ENCODE peak calls at places on chromosome 14, in seven cellular contexts. N is neural progenitor cell; H is stimulated activated CD4-positive, alpha-beta T cell treated with anti-CD3 and anti-CD28 coated beads, Interleukin-2, amount 100 ng/mL, for 48 hours; T is midbrain; V is kidney glomerular epithelial cell; W is fibroblast of pulmonary artery; E is CD4-positive, CD25-positive, alpha-beta regulatory T cell. M is an unnamed sample.

GRCh38 chr14:77544571-77544970 is 46.0 kb upstream of the ISM2 start:
- DNase-seq in N (no peak), H (no peak), W (peak), T (no peak), V (no peak), E (no peak), M (peak)

GRCh38 chr14:21990116-21990515 is 316.5 kb upstream of the OR4E1 start:
- DNase-seq in H (no peak), T (peak), N (peak), W (peak), E (no peak), V (peak), M (no peak)

GRCh38 chr14:87615822-87616679 is 376.9 kb downstream of the GALC start:
- DNase-seq in T (peak), E (no peak), H (peak), W (peak), V (peak), N (peak), M (no peak)

GRCh38 chr14:99968156-99968920 is 96.9 kb upstream of the EVL start:
- DNase-seq in H (no peak), T (no peak), V (peak), N (no peak), E (no peak), W (peak), M (no peak)

GRCh38 chr14:36604757-36605505 is 22.5 kb upstream of the NKX2-8 start:
- DNase-seq in E (no peak), T (peak), W (peak), V (peak), H (peak), N (peak), M (peak)

GRCh38 chr14:59306775-59307174 is 118.3 kb downstream of the DAAM1 start:
- DNase-seq in V (no peak), E (no peak), T (no peak), H (no peak), N (no peak), W (peak), M (peak)

GRCh38 chr14:102993523-102993922 is 63.8 kb downstream of the CDC42BPB start:
- DNase-seq in E (no peak), H (no peak), N (no peak), T (no peak), W (peak), V (peak), M (peak)

GRCh38 chr14:105249175-105250007 is 1.1 kb downstream of the BTBD6 start:
- DNase-seq in E (no peak), T (peak), N (peak), H (no peak), V (no peak), W (peak), M (no peak)

GRCh38 chr14:68596211-68596610 is 196.7 kb downstream of the ZFP36L1 start:
- DNase-seq in N (no peak), W (no peak), H (no peak), V (no peak), T (no peak), E (no peak), M (no peak)

GRCh38 chr14:60632777-60633176 is 16.5 kb downstream of the SIX1 start:
- DNase-seq in N (no peak), V (no peak), E (no peak), W (no peak), T (no peak), H (no peak), M (no peak)

GRCh38 chr14:103194256-103195045 is 71.2 kb downstream of the TNFAIP2 start:
- DNase-seq in W (peak), E (no peak), T (no peak), V (peak), H (no peak), N (no peak), M (peak)